ENCODE peak calls at places on chromosomes 2 and 18, in four cellular contexts. D, H, B and V are unnamed samples.

GRCh38 chr2:57701391-57701791 is 345.2 kb upstream of the VRK2 start:
- DNase-seq in D (peak), H (no peak), B (no peak), V (peak)

GRCh38 chr2:121052507-121052906 is 232.5 kb downstream of the TFCP2L1 start:
- DNase-seq in D (no peak), H (no peak), B (no peak), V (no peak)

GRCh38 chr2:171228826-171229225 is 68.1 kb upstream of the TLK1 start:
- DNase-seq in D (no peak), H (no peak), B (no peak), V (no peak)

GRCh38 chr2:30239308-30240161 is 8.2 kb downstream of the LBH start:
- DNase-seq in D (peak), H (peak), B (peak), V (peak)

GRCh38 chr2:84132371-84132770 is 326.7 kb downstream of the SUCLG1 start:
- DNase-seq in D (no peak), H (no peak), B (no peak), V (no peak)

GRCh38 chr2:128217671-128218070 is 101.0 kb downstream of the HS6ST1 start:
- DNase-seq in D (no peak), H (peak), B (no peak), V (no peak)

GRCh38 chr2:217919781-217920351 is 82.9 kb downstream of the TNS1 start:
- DNase-seq in D (peak), H (no peak), B (peak), V (peak)

GRCh38 chr2:105376789-105377231 is 22.0 kb downstream of the FHL2 start:
- DNase-seq in D (no peak), H (peak), B (no peak), V (peak)

GRCh38 chr2:241616168-241617125 is 20.5 kb downstream of the THAP4 start:
- DNase-seq in D (peak), H (no peak), B (peak), V (no peak)

GRCh38 chr18:8116346-8117007 is 492.8 kb upstream of the RAB12 start:
- DNase-seq in D (no peak), H (peak), B (no peak), V (peak)
- H3K4me2 ChIP-seq in D (no peak), H (peak), B (no peak), V (no peak)

GRCh38 chr2:238645095-238645494 is 202.8 kb upstream of the TWIST2 start:
- DNase-seq in D (no peak), H (no peak), B (no peak), V (no peak)
- H3K4me2 ChIP-seq in D (no peak), H (peak), B (no peak), V (no peak)

GRCh38 chr2:112705576-112705975 is 15.2 kb upstream of the NT5DC4 start:
- DNase-seq in D (no peak), H (no peak), B (no peak), V (no peak)

GRCh38 chr2:112701092-112701491 is 19.7 kb upstream of the NT5DC4 start:
- DNase-seq in D (no peak), H (no peak), B (no peak), V (no peak)

GRCh38 chr2:112698834-112699515 is 21.8 kb upstream of the NT5DC4 start:
- DNase-seq in D (no peak), H (no peak), B (no peak), V (no peak)

GRCh38 chr2:112703684-112704083 is 17.1 kb upstream of the NT5DC4 start:
- DNase-seq in D (no peak), H (no peak), B (no peak), V (no peak)

GRCh38 chr2:112700004-112700667 is 20.7 kb upstream of the NT5DC4 start:
- DNase-seq in D (no peak), H (no peak), B (no peak), V (no peak)
- H3K4me2 ChIP-seq in D (no peak), H (no peak), B (no peak), V (no peak)

GRCh38 chr2:106941372-106941993 is 55.5 kb upstream of the ST6GAL2 start:
- DNase-seq in D (no peak), H (no peak), B (no peak), V (no peak)
- H3K4me2 ChIP-seq in D (no peak), H (no peak), B (no peak), V (no peak)

DNA sequence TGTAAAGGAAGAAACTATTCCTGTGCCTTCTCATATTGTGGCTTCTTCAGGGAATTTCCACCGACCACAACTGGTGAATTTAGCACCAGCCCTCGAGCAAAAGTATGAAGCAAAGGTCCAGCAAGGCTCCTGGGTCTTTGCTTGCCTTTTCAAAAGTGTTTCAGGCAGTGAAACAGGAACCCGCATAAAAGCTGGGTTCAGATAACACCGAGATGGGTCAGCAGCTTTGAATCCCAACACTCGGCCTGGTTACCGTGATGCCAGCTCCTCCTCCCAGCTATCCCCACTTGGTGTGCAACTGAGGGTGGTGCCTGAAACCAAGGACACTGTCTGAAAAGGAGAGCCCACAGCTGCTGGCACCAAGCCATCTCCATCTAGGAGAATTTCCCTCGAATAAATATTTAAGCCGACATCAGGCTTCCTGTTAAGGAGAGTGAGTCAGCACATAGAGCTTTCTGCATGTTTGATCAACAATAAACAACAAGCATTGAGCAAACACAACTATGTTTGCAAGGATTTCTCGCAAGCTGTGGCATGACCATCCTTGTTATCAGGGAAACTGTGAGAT is 69.5 kb downstream of the ANTXR1 start:
- DNase-seq in D (no peak), H (peak), B (no peak), V (peak)
- H3K4me2 ChIP-seq in D (no peak), H (peak), B (no peak), V (no peak)

GRCh38 chr18:2538844-2539243 is 32.5 kb downstream of the METTL4 start:
- DNase-seq in D (no peak), H (no peak), B (no peak), V (no peak)
- H3K4me2 ChIP-seq in D (no peak), H (no peak), B (no peak), V (no peak)

DNA sequence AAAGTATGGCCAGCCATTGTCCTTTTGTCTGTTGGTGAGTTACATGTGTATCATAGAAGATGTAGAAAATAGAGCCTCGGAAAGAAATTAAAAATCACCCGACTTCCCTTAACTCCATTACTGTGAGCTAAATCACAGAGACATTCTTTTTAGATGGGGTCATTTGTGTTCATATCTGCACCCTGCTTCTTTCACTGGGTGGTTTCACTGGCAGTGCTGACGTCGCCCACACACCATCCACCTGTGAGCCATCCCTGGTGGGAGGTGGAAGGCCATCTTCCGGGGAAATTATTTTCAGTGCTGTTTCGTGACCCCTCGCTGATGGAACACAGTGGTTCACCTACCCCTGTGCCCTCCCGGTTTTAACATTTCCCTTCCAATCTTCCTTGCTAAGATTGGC is 21.2 kb downstream of the SH3BP4 start:
- DNase-seq in D (no peak), H (no peak), B (no peak), V (no peak)
- H3K4me2 ChIP-seq in D (no peak), H (no peak), B (no peak), V (no peak)

GRCh38 chr2:219274392-219274921 is 4.7 kb upstream of the DNAJB2 start:
- DNase-seq in D (peak), H (peak), B (peak), V (peak)
- H3K4me2 ChIP-seq in D (peak), H (peak), B (peak), V (no peak)